ENCODE peak calls at places on chromosomes 6 and 20, in eight cellular contexts. One of them, this sample, is unnamed.

GRCh38 chr6:147287869-147288271 is 83.7 kb downstream of the STXBP5 start:
- DNase-seq in cardiac muscle cell: no peak
- DNase-seq in tibial artery: no peak
- DNase-seq in fibroblast of mammary gland: peak; percentile 76
- DNase-seq in HFF-Myc: no peak
- DNase-seq in NB4: no peak
- DNase-seq in fibroblast of pulmonary artery: peak; percentile 75
- DNase-seq in GM06990: no peak
- DNase-seq in this sample: no peak

GRCh38 chr20:45341939-45342862 is 6.0 kb downstream of the SDC4 start:
- DNase-seq in cardiac muscle cell: peak; percentile 90
- DNase-seq in tibial artery: peak; percentile 93
- DNase-seq in fibroblast of mammary gland: no peak
- DNase-seq in HFF-Myc: no peak
- DNase-seq in NB4: no peak
- DNase-seq in fibroblast of pulmonary artery: peak; percentile 56
- DNase-seq in GM06990: no peak
- DNase-seq in this sample: no peak

GRCh38 chr20:53403029-53403428 is 190.6 kb downstream of the ZNF217 start:
- DNase-seq in cardiac muscle cell: no peak
- DNase-seq in tibial artery: no peak
- DNase-seq in fibroblast of mammary gland: no peak
- DNase-seq in HFF-Myc: no peak
- DNase-seq in NB4: no peak
- DNase-seq in fibroblast of pulmonary artery: no peak
- DNase-seq in GM06990: no peak
- DNase-seq in this sample: no peak

GRCh38 chr6:3205913-3206312 is 21.5 kb downstream of the TUBB2B start:
- DNase-seq in cardiac muscle cell: no peak
- DNase-seq in tibial artery: no peak
- DNase-seq in fibroblast of mammary gland: peak; percentile 97
- DNase-seq in HFF-Myc: no peak
- DNase-seq in NB4: peak; percentile 85
- DNase-seq in fibroblast of pulmonary artery: peak; percentile 86
- DNase-seq in GM06990: no peak
- DNase-seq in this sample: peak; percentile 72

GRCh38 chr6:107458687-107459282 is 579 bp downstream of the PDSS2 start:
- DNase-seq in cardiac muscle cell: peak; percentile 39
- DNase-seq in tibial artery: no peak
- DNase-seq in fibroblast of mammary gland: peak; percentile 26
- DNase-seq in HFF-Myc: no peak
- DNase-seq in NB4: no peak
- DNase-seq in fibroblast of pulmonary artery: peak; percentile 14
- DNase-seq in GM06990: no peak
- DNase-seq in this sample: no peak

GRCh38 chr6:110814488-110815259 is 595 bp downstream of the CDK19 start:
- DNase-seq in cardiac muscle cell: peak; percentile 70
- DNase-seq in tibial artery: peak; percentile 74
- DNase-seq in fibroblast of mammary gland: peak; percentile 51
- DNase-seq in HFF-Myc: no peak
- DNase-seq in NB4: peak; percentile 88
- DNase-seq in fibroblast of pulmonary artery: peak; percentile 44
- DNase-seq in GM06990: peak; percentile 79
- DNase-seq in this sample: no peak

GRCh38 chr6:44486002-44486421 is 98.5 kb downstream of the CDC5L start:
- DNase-seq in cardiac muscle cell: no peak
- DNase-seq in tibial artery: no peak
- DNase-seq in fibroblast of mammary gland: peak; percentile 72
- DNase-seq in HFF-Myc: no peak
- DNase-seq in NB4: no peak
- DNase-seq in fibroblast of pulmonary artery: no peak
- DNase-seq in GM06990: no peak
- DNase-seq in this sample: no peak

GRCh38 chr6:29887330-29887818 is 55.0 kb upstream of the HLA-A start:
- DNase-seq in cardiac muscle cell: peak; percentile 29
- DNase-seq in tibial artery: peak; percentile 76
- DNase-seq in fibroblast of mammary gland: peak; percentile 21
- DNase-seq in HFF-Myc: no peak
- DNase-seq in NB4: no peak
- DNase-seq in fibroblast of pulmonary artery: peak; percentile 6
- DNase-seq in GM06990: peak; percentile 42
- DNase-seq in this sample: no peak

GRCh38 chr6:148885154-148885870 is 138.5 kb downstream of the UST start:
- DNase-seq in cardiac muscle cell: no peak
- DNase-seq in tibial artery: no peak
- DNase-seq in fibroblast of mammary gland: peak; percentile 94
- DNase-seq in HFF-Myc: peak; percentile 52
- DNase-seq in NB4: no peak
- DNase-seq in fibroblast of pulmonary artery: peak; percentile 28
- DNase-seq in GM06990: no peak
- DNase-seq in this sample: no peak

GRCh38 chr6:37308084-37308817 is 45.5 kb upstream of the RNF8 start:
- DNase-seq in cardiac muscle cell: peak; percentile 54
- DNase-seq in tibial artery: no peak
- DNase-seq in fibroblast of mammary gland: peak; percentile 61
- DNase-seq in HFF-Myc: no peak
- DNase-seq in NB4: no peak
- DNase-seq in fibroblast of pulmonary artery: peak; percentile 58
- DNase-seq in GM06990: no peak
- DNase-seq in this sample: no peak

GRCh38 chr6:85429346-85429745 is 20.5 kb upstream of the NT5E start:
- DNase-seq in cardiac muscle cell: no peak
- DNase-seq in tibial artery: no peak
- DNase-seq in fibroblast of mammary gland: peak; percentile 84
- DNase-seq in HFF-Myc: no peak
- DNase-seq in NB4: no peak
- DNase-seq in fibroblast of pulmonary artery: no peak
- DNase-seq in GM06990: no peak
- DNase-seq in this sample: no peak

GRCh38 chr6:48933136-48933535 is 529.9 kb downstream of the MMUT start:
- DNase-seq in cardiac muscle cell: no peak
- DNase-seq in tibial artery: no peak
- DNase-seq in fibroblast of mammary gland: peak; percentile 32
- DNase-seq in HFF-Myc: no peak
- DNase-seq in NB4: no peak
- DNase-seq in fibroblast of pulmonary artery: no peak
- DNase-seq in GM06990: no peak
- DNase-seq in this sample: no peak

GRCh38 chr20:21503345-21503744 is 10.5 kb downstream of the NKX2-2 start:
- DNase-seq in cardiac muscle cell: no peak
- DNase-seq in tibial artery: no peak
- DNase-seq in fibroblast of mammary gland: peak; percentile 40
- DNase-seq in HFF-Myc: no peak
- DNase-seq in NB4: peak; percentile 84
- DNase-seq in fibroblast of pulmonary artery: no peak
- DNase-seq in GM06990: no peak
- DNase-seq in this sample: peak; percentile 32

GRCh38 chr20:11917663-11918062 is at the start of gene BTBD3:
- DNase-seq in cardiac muscle cell: peak; percentile 30
- DNase-seq in tibial artery: no peak
- DNase-seq in fibroblast of mammary gland: peak; percentile 76
- DNase-seq in HFF-Myc: peak; percentile 31
- DNase-seq in NB4: no peak
- DNase-seq in fibroblast of pulmonary artery: peak; percentile 77
- DNase-seq in GM06990: no peak
- DNase-seq in this sample: no peak

GRCh38 chr20:11920083-11920482 is 2.4 kb downstream of the BTBD3 start:
- DNase-seq in cardiac muscle cell: no peak
- DNase-seq in tibial artery: no peak
- DNase-seq in fibroblast of mammary gland: no peak
- DNase-seq in HFF-Myc: no peak
- DNase-seq in NB4: no peak
- DNase-seq in fibroblast of pulmonary artery: no peak
- DNase-seq in GM06990: no peak
- DNase-seq in this sample: no peak

GRCh38 chr20:11919571-11919970 is 1.9 kb downstream of the BTBD3 start:
- DNase-seq in cardiac muscle cell: no peak
- DNase-seq in tibial artery: no peak
- DNase-seq in fibroblast of mammary gland: no peak
- DNase-seq in HFF-Myc: no peak
- DNase-seq in NB4: no peak
- DNase-seq in fibroblast of pulmonary artery: no peak
- DNase-seq in GM06990: no peak
- DNase-seq in this sample: no peak

GRCh38 chr20:11919046-11919445 is 1.4 kb downstream of the BTBD3 start:
- DNase-seq in cardiac muscle cell: no peak
- DNase-seq in tibial artery: no peak
- DNase-seq in fibroblast of mammary gland: no peak
- DNase-seq in HFF-Myc: peak; percentile 25
- DNase-seq in NB4: no peak
- DNase-seq in fibroblast of pulmonary artery: peak; percentile 42
- DNase-seq in GM06990: no peak
- DNase-seq in this sample: no peak

DNA sequence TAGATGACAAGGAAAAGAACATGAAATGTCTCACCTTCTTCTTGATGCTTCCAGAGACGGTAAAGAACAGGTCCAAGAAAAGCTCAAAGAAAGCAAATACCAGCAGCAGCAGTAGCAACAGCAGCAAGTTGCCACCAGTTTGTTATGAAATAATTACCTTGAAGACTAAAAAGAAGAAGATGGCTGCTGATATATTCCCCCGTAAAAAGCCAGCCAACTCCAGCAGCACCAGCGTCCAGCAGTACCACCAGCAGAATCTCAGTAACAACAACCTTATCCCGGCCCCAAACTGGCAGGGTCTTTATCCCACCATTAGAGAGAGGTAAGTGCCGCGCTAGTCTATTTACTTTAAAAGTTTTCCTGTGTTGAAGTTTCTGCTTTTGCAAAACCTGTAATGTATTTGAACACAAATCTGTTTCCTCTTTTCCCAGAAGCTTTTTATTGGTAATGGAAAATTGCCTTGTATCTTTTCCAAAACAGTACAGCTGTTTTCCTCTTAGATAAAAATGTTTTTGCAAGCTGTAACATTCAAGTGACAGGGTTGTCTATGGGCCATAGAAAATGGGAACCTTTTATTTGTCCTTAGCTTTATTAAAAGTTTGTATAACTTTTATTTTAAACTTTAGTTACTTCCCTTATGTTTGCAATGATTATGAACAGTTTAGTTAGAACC is 723 bp downstream of the BTBD3 start:
- DNase-seq in cardiac muscle cell: no peak
- DNase-seq in tibial artery: no peak
- DNase-seq in fibroblast of mammary gland: no peak
- DNase-seq in HFF-Myc: no peak
- DNase-seq in NB4: no peak
- DNase-seq in fibroblast of pulmonary artery: peak; percentile 24
- DNase-seq in GM06990: no peak
- DNase-seq in this sample: no peak
- H3K4me3 ChIP-seq in cardiac muscle cell: no peak overlapping the region
- H3K4me3 ChIP-seq in tibial artery: peak overlapping the region; percentile 21
- H3K4me3 ChIP-seq in fibroblast of mammary gland: no peak overlapping the region
- H3K4me3 ChIP-seq in HFF-Myc: peak overlapping the region; percentile 1
- H3K4me3 ChIP-seq in NB4: no peak overlapping the region
- H3K4me3 ChIP-seq in fibroblast of pulmonary artery: peak overlapping the region; percentile 47
- H3K4me3 ChIP-seq in GM06990: no peak overlapping the region
- H3K4me3 ChIP-seq in this sample: no peak overlapping the region

GRCh38 chr20:63737690-63737939 is 1.2 kb downstream of the LIME1 start:
- DNase-seq in cardiac muscle cell: no peak
- DNase-seq in tibial artery: peak; percentile 57
- DNase-seq in fibroblast of mammary gland: no peak
- DNase-seq in HFF-Myc: no peak
- DNase-seq in NB4: no peak
- DNase-seq in fibroblast of pulmonary artery: no peak
- DNase-seq in GM06990: no peak
- DNase-seq in this sample: no peak

GRCh38 chr20:63738687-63739128 is 868 bp upstream of the SLC2A4RG start:
- DNase-seq in cardiac muscle cell: peak; percentile 87
- DNase-seq in tibial artery: peak; percentile 88
- DNase-seq in fibroblast of mammary gland: peak; percentile 25
- DNase-seq in HFF-Myc: no peak
- DNase-seq in NB4: no peak
- DNase-seq in fibroblast of pulmonary artery: no peak
- DNase-seq in GM06990: no peak
- DNase-seq in this sample: no peak

GRCh38 chr20:63736893-63737689 is 627 bp downstream of the LIME1 start:
- DNase-seq in cardiac muscle cell: no peak
- DNase-seq in tibial artery: peak; percentile 67
- DNase-seq in fibroblast of mammary gland: no peak
- DNase-seq in HFF-Myc: no peak
- DNase-seq in NB4: no peak
- DNase-seq in fibroblast of pulmonary artery: no peak
- DNase-seq in GM06990: peak; percentile 80
- DNase-seq in this sample: no peak

GRCh38 chr20:63739129-63740069 is at the start of gene SLC2A4RG:
- DNase-seq in cardiac muscle cell: peak; percentile 92
- DNase-seq in tibial artery: peak; percentile 90
- DNase-seq in fibroblast of mammary gland: peak; percentile 57
- DNase-seq in HFF-Myc: no peak
- DNase-seq in NB4: peak; percentile 82
- DNase-seq in fibroblast of pulmonary artery: peak; percentile 71
- DNase-seq in GM06990: peak; percentile 83
- DNase-seq in this sample: no peak

GRCh38 chr20:63737940-63738686 is 1.5 kb upstream of the SLC2A4RG start:
- DNase-seq in cardiac muscle cell: no peak
- DNase-seq in tibial artery: peak; percentile 75
- DNase-seq in fibroblast of mammary gland: no peak
- DNase-seq in HFF-Myc: no peak
- DNase-seq in NB4: no peak
- DNase-seq in fibroblast of pulmonary artery: no peak
- DNase-seq in GM06990: peak; percentile 55
- DNase-seq in this sample: no peak
- H3K4me3 ChIP-seq in cardiac muscle cell: peak overlapping the region; percentile 35
- H3K4me3 ChIP-seq in tibial artery: peak overlapping the region; percentile 57
- H3K4me3 ChIP-seq in fibroblast of mammary gland: no peak overlapping the region
- H3K4me3 ChIP-seq in HFF-Myc: no peak overlapping the region
- H3K4me3 ChIP-seq in NB4: no peak overlapping the region
- H3K4me3 ChIP-seq in fibroblast of pulmonary artery: no peak overlapping the region
- H3K4me3 ChIP-seq in GM06990: peak overlapping the region; percentile 65
- H3K4me3 ChIP-seq in this sample: no peak overlapping the region

DNA sequence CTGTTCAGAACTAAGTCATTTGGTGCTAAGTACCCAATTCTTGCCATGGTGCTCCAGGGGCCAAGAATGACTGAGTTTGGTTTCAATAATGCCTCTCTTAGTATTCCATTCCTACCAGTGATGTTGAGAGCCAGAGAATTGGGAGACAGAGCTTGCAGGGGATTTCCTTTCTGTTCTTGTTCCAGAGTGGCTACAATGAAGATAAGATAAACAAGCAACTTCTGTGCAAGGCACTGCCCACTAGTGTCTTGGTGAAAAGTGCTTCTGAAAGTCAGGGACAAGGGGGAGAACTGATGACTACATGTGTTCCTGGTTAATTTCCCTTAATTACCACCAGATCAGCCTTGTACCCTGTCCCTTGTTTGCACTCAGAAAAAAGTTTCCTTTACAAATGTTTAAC is 421.6 kb downstream of the BCKDHB start:
- DNase-seq in cardiac muscle cell: peak; percentile 26
- DNase-seq in tibial artery: no peak
- DNase-seq in fibroblast of mammary gland: no peak
- DNase-seq in HFF-Myc: peak; percentile 65
- DNase-seq in NB4: no peak
- DNase-seq in fibroblast of pulmonary artery: peak; percentile 40
- DNase-seq in GM06990: no peak
- DNase-seq in this sample: no peak
- H3K4me3 ChIP-seq in cardiac muscle cell: no peak overlapping the region
- H3K4me3 ChIP-seq in tibial artery: no peak overlapping the region
- H3K4me3 ChIP-seq in fibroblast of mammary gland: no peak overlapping the region
- H3K4me3 ChIP-seq in HFF-Myc: no peak overlapping the region
- H3K4me3 ChIP-seq in NB4: no peak overlapping the region
- H3K4me3 ChIP-seq in fibroblast of pulmonary artery: no peak overlapping the region
- H3K4me3 ChIP-seq in GM06990: no peak overlapping the region
- H3K4me3 ChIP-seq in this sample: no peak overlapping the region

GRCh38 chr6:109531446-109531845 is 48.4 kb upstream of the ZBTB24 start:
- DNase-seq in cardiac muscle cell: no peak
- DNase-seq in tibial artery: no peak
- DNase-seq in fibroblast of mammary gland: no peak
- DNase-seq in HFF-Myc: no peak
- DNase-seq in NB4: no peak
- DNase-seq in fibroblast of pulmonary artery: no peak
- DNase-seq in GM06990: no peak
- DNase-seq in this sample: no peak
- H3K4me3 ChIP-seq in cardiac muscle cell: no peak overlapping the region
- H3K4me3 ChIP-seq in tibial artery: no peak overlapping the region
- H3K4me3 ChIP-seq in fibroblast of mammary gland: no peak overlapping the region
- H3K4me3 ChIP-seq in HFF-Myc: no peak overlapping the region
- H3K4me3 ChIP-seq in NB4: no peak overlapping the region
- H3K4me3 ChIP-seq in fibroblast of pulmonary artery: no peak overlapping the region
- H3K4me3 ChIP-seq in GM06990: no peak overlapping the region
- H3K4me3 ChIP-seq in this sample: no peak overlapping the region